ENCODE peak calls at places on chromosomes 6 and 20, in seven cellular contexts. N is cardiac muscle cell; U is mesothelial cell of epicardium; A is HEK293T; K is T-helper 1 cell; Y is stimulated activated CD4-positive, alpha-beta T cell treated with anti-CD3 and anti-CD28 coated beads, Interleukin-4, amount 100 ng/mL, for 4 hours; Z is foreskin fibroblast. B is an unnamed sample.

GRCh38 chr20:59145926-59146800 is 17.5 kb upstream of the ZNF831 start:
- DNase-seq in N (no peak), U (no peak), A (no peak), K (peak; percentile 69), Y (peak; percentile 72), Z (no peak), B (no peak)

GRCh38 chr20:10040070-10040970 is 5.5 kb downstream of the ANKEF1 start:
- DNase-seq in N (peak; percentile 42), U (no peak), A (no peak), K (no peak), Y (no peak), Z (peak; percentile 91), B (no peak)

GRCh38 chr6:52741872-52742271 is 21.4 kb downstream of the GSTA2 start:
- DNase-seq in N (no peak), U (no peak), A (no peak), K (no peak), Y (no peak), Z (no peak), B (no peak)

GRCh38 chr6:55875420-55875819 is at the start of gene BMP5:
- DNase-seq in N (no peak), U (no peak), A (peak; percentile 23), K (no peak), Y (no peak), Z (no peak), B (peak; percentile 10)

GRCh38 chr20:58431134-58431533 is 42.1 kb downstream of the VAPB start:
- DNase-seq in N (no peak), U (no peak), A (no peak), K (no peak), Y (no peak), Z (peak; percentile 52), B (no peak)

GRCh38 chr20:63747622-63748355 is 8.2 kb downstream of the SLC2A4RG start:
- DNase-seq in N (no peak), U (no peak), A (no peak), K (no peak), Y (no peak), Z (no peak), B (no peak)

GRCh38 chr20:59032023-59032712 is at the start of gene ATP5F1E:
- DNase-seq in N (peak; percentile 97), U (peak; percentile 97), A (peak; percentile 96), K (peak; percentile 97), Y (peak; percentile 97), Z (peak; percentile 98), B (peak; percentile 97)

GRCh38 chr20:23305098-23305497 is 45.5 kb upstream of the NXT1 start:
- DNase-seq in N (peak; percentile 62), U (no peak), A (no peak), K (no peak), Y (no peak), Z (peak; percentile 39), B (no peak)

GRCh38 chr20:62363920-62364851 is 2.9 kb downstream of the LAMA5 start:
- DNase-seq in N (peak; percentile 53), U (no peak), A (no peak), K (no peak), Y (no peak), Z (no peak), B (no peak)

GRCh38 chr6:81331526-81331925 is 421.0 kb downstream of the TENT5A start:
- DNase-seq in N (peak; percentile 2), U (no peak), A (no peak), K (no peak), Y (no peak), Z (peak; percentile 51), B (no peak)

GRCh38 chr6:159126590-159126989 is 42.6 kb upstream of the FNDC1 start:
- DNase-seq in N (no peak), U (no peak), A (no peak), K (no peak), Y (no peak), Z (no peak), B (no peak)

GRCh38 chr20:62949887-62950286 is 2.6 kb upstream of the SLC17A9 start:
- DNase-seq in N (no peak), U (no peak), A (no peak), K (no peak), Y (no peak), Z (no peak), B (no peak)

GRCh38 chr6:5151955-5152401 is 66.8 kb downstream of the PPP1R3G start:
- DNase-seq in N (peak; percentile 54), U (no peak), A (no peak), K (no peak), Y (no peak), Z (peak; percentile 88), B (no peak)

GRCh38 chr6:84979541-84979940 is 215.1 kb upstream of the TBX18 start:
- DNase-seq in N (peak; percentile 73), U (no peak), A (no peak), K (no peak), Y (no peak), Z (peak; percentile 78), B (no peak)

GRCh38 chr20:2671977-2672376 is 8.0 kb upstream of the IDH3B start:
- DNase-seq in N (no peak), U (no peak), A (no peak), K (no peak), Y (no peak), Z (no peak), B (no peak)

GRCh38 chr20:22383156-22383555 is 201.2 kb downstream of the FOXA2 start:
- DNase-seq in N (peak; percentile 23), U (no peak), A (no peak), K (no peak), Y (no peak), Z (no peak), B (no peak)

GRCh38 chr6:169808608-169808967 is 57.2 kb downstream of the ERMARD start:
- DNase-seq in N (no peak), U (no peak), A (no peak), K (no peak), Y (no peak), Z (no peak), B (no peak)

GRCh38 chr6:125002090-125002741 is 40.0 kb downstream of the RNF217 start:
- DNase-seq in N (peak; percentile 76), U (no peak), A (no peak), K (no peak), Y (no peak), Z (peak; percentile 24), B (no peak)

GRCh38 chr6:37485259-37485658 is 14.4 kb downstream of the CCDC167 start:
- DNase-seq in N (no peak), U (no peak), A (peak; percentile 43), K (no peak), Y (no peak), Z (peak; percentile 25), B (peak; percentile 51)

GRCh38 chr20:46983466-46983865 is 88.8 kb downstream of the EYA2 start:
- DNase-seq in N (no peak), U (no peak), A (no peak), K (no peak), Y (no peak), Z (no peak), B (no peak)

GRCh38 chr20:22566876-22567658 is 17.3 kb downstream of the FOXA2 start:
- DNase-seq in N (no peak), U (no peak), A (no peak), K (no peak), Y (no peak), Z (no peak), B (no peak)

GRCh38 chr6:40701352-40702007 is 114.3 kb upstream of the LRFN2 start:
- DNase-seq in N (no peak), U (no peak), A (no peak), K (no peak), Y (no peak), Z (no peak), B (no peak)

B was measured in SK-N-DZ.